ENCODE peak calls at places on chromosomes 4 and X, in seven cellular contexts. G, C, P, Y, U, A and X are unnamed samples. For H3K4me1, the result is how much of the 10 kb centered on the place peaks cover.

GRCh38 chrX:38754102-38754790 is 47.0 kb upstream of the MID1IP1 start:
- DNase-seq in G (peak), C (peak), P (peak), Y (peak), U (peak), A (no peak), X (peak)

GRCh38 chrX:37454537-37455285 is 105.5 kb downstream of the PRRG1 start:
- DNase-seq in G (no peak), C (peak), P (peak), Y (peak), U (no peak), A (no peak), X (no peak)

GRCh38 chr4:90425893-90426292 is 298.7 kb downstream of the CCSER1 start:
- DNase-seq in G (no peak), C (no peak), P (no peak), Y (no peak), U (no peak), A (no peak), X (no peak)

GRCh38 chrX:134764202-134764785 is 106.0 kb upstream of the PLAC1 start:
- DNase-seq in G (peak), C (peak), P (peak), Y (peak), U (no peak), A (no peak), X (peak)

GRCh38 chrX:17703201-17703600 is 34.1 kb upstream of the SCML1 start:
- DNase-seq in G (no peak), C (no peak), P (no peak), Y (peak), U (no peak), A (no peak), X (no peak)

GRCh38 chr4:71771613-71772012 is 12.3 kb downstream of the GC start:
- DNase-seq in G (no peak), C (no peak), P (no peak), Y (no peak), U (no peak), A (no peak), X (no peak)

GRCh38 chr4:87270144-87270543 is 49.7 kb upstream of the KLHL8 start:
- DNase-seq in G (peak), C (peak), P (peak), Y (peak), U (peak), A (no peak), X (peak)

GRCh38 chrX:2710496-2710895 is 19.4 kb downstream of the CD99 start:
- DNase-seq in G (peak), C (peak), P (no peak), Y (peak), U (peak), A (no peak), X (no peak)

GRCh38 chr4:126071346-126072333 is 756.9 kb downstream of the FAT4 start:
- DNase-seq in G (no peak), C (peak), P (peak), Y (peak), U (no peak), A (no peak), X (no peak)

GRCh38 chr4:146638801-146639351 is at the start of gene POU4F2:
- DNase-seq in G (peak), C (peak), P (peak), Y (no peak), U (no peak), A (no peak), X (no peak)

GRCh38 chr4:164648151-164648848 is 105.6 kb upstream of the SMIM31 start:
- DNase-seq in G (no peak), C (peak), P (no peak), Y (peak), U (no peak), A (no peak), X (no peak)

GRCh38 chrX:140983730-140984129 is 18.7 kb upstream of the SPANXB1 start:
- DNase-seq in G (no peak), C (no peak), P (no peak), Y (no peak), U (no peak), A (no peak), X (no peak)

GRCh38 chrX:127879585-127879984 is 172.6 kb downstream of the ACTRT1 start:
- DNase-seq in G (no peak), C (no peak), P (peak), Y (no peak), U (no peak), A (no peak), X (no peak)

GRCh38 chrX:7294483-7294882 is 146.5 kb upstream of the PUDP start:
- DNase-seq in G (no peak), C (peak), P (no peak), Y (no peak), U (no peak), A (no peak), X (no peak)

GRCh38 chrX:13890806-13891205 is 73.9 kb upstream of the GPM6B start:
- DNase-seq in G (no peak), C (no peak), P (no peak), Y (no peak), U (no peak), A (no peak), X (no peak)

GRCh38 chrX:42616981-42617380 is 161.0 kb downstream of the PPP1R2C start:
- DNase-seq in G (no peak), C (no peak), P (no peak), Y (no peak), U (no peak), A (no peak), X (no peak)

GRCh38 chr4:171186700-171187099 is 626.5 kb upstream of the GALNTL6 start:
- DNase-seq in G (peak), C (no peak), P (no peak), Y (no peak), U (no peak), A (no peak), X (no peak)

GRCh38 chrX:152735860-152736511 is 2.4 kb downstream of the MAGEA12 start:
- DNase-seq in G (no peak), C (no peak), P (no peak), Y (no peak), U (no peak), A (peak), X (no peak)

GRCh38 chrX:111869639-111870034 is 6.3 kb upstream of the TRPC5OS start:
- DNase-seq in G (peak), C (peak), P (peak), Y (peak), U (peak), A (no peak), X (peak)

GRCh38 chrX:95058815-95059214 is 1384.8 kb downstream of the FAM133A start:
- DNase-seq in G (no peak), C (peak), P (no peak), Y (peak), U (no peak), A (no peak), X (no peak)

GRCh38 chr4:1356181-1356998 is 9.4 kb downstream of the UVSSA start:
- DNase-seq in G (peak), C (peak), P (peak), Y (peak), U (peak), A (no peak), X (peak)

GRCh38 chrX:43882294-43882681 is at the start of gene MAOB:
- DNase-seq in G (peak), C (peak), P (no peak), Y (peak), U (peak), A (peak), X (no peak)

GRCh38 chr4:73869130-73870055 is at the start of gene CXCL1:
- DNase-seq in G (peak), C (peak), P (peak), Y (peak), U (no peak), A (peak), X (no peak)

GRCh38 chr4:25500626-25501318 is 123.7 kb downstream of the ANAPC4 start:
- DNase-seq in G (peak), C (no peak), P (no peak), Y (no peak), U (no peak), A (no peak), X (no peak)

GRCh38 chrX:83593634-83594294 is 85.7 kb downstream of the POU3F4 start:
- DNase-seq in G (no peak), C (no peak), P (no peak), Y (no peak), U (no peak), A (no peak), X (no peak)

GRCh38 chrX:70675284-70675683 is 230.6 kb downstream of the DLG3 start:
- DNase-seq in G (no peak), C (no peak), P (no peak), Y (no peak), U (no peak), A (no peak), X (no peak)

GRCh38 chrX:131918839-131919238 is 104.3 kb upstream of the STK26 start:
- DNase-seq in G (no peak), C (no peak), P (no peak), Y (peak), U (no peak), A (no peak), X (no peak)

GRCh38 chr4:51885371-51885770 is 42.4 kb downstream of the DCUN1D4 start:
- DNase-seq in G (peak), C (peak), P (peak), Y (no peak), U (peak), A (no peak), X (peak)

GRCh38 chrX:46788902-46789301 is 30.0 kb upstream of the SLC9A7 start:
- DNase-seq in G (peak), C (peak), P (no peak), Y (no peak), U (peak), A (no peak), X (no peak)

GRCh38 chr4:39541987-39542632 is 14.9 kb upstream of the UGDH start:
- DNase-seq in G (no peak), C (no peak), P (no peak), Y (no peak), U (no peak), A (no peak), X (no peak)

GRCh38 chr4:157992038-157992706 is 180.7 kb downstream of the GASK1B start:
- DNase-seq in G (peak), C (peak), P (peak), Y (peak), U (peak), A (no peak), X (peak)

DNA sequence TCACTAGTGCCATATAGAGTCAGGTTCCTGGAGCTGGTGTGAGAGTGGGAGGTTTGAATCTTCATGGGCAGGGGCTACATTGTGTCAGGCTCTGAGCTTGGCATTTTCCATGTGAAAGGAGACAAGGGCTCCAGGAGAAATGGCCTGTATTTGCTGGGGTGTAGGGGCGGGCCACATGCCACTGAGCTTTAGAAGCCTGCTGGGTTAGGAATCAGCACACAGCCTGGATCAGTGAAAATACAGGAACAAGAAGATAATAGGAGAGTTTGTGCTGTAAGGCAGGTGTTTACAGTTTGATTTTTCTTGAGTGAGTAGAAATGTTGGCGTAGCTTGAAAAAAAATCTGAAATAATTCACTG is 35.4 kb downstream of the TBC1D14 start:
- DNase-seq in G (peak), C (no peak), P (no peak), Y (no peak), U (no peak), A (no peak), X (no peak)
- H3K9ac ChIP-seq in G (no peak), C (no peak), P (no peak), Y (no peak), U (peak), A (peak), X (no peak)

GRCh38 chr4:135601351-135601750 is 1399.8 kb upstream of the PABPC4L start:
- DNase-seq in G (no peak), C (no peak), P (no peak), Y (no peak), U (no peak), A (no peak), X (no peak)
- H3K4me1 ChIP-seq in G (under half), C (under half), P (under half), Y (under half), U (under half), A (under half), X (under half)

DNA sequence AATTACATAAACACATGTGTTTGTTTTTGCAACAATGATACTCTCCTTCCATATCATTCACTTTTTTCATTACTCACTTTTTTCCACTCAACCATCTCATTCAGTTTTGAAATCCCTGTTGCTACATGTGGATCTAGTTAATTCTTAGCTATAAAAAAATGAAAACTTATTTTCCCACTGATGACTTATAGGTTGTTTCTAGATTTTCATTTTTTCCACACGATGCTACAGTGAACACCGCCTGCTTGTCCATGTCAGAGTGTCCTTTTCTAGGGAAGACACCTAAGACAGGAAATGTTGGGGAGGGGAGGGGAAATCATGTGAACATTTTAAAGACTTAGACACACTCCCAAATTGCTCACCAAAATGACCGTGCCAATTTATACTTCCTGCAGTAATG is 70.2 kb downstream of the SUPT20HL2 start:
- DNase-seq in G (no peak), C (peak), P (no peak), Y (no peak), U (no peak), A (no peak), X (no peak)
- H3K9ac ChIP-seq in G (no peak), C (peak), P (no peak), Y (no peak), U (no peak), A (no peak), X (peak)

GRCh38 chr4:153115322-153116100 is 88.7 kb upstream of the TRIM2 start:
- DNase-seq in G (no peak), C (peak), P (peak), Y (peak), U (no peak), A (no peak), X (peak)

GRCh38 chr4:153112071-153112460 is 92.2 kb upstream of the TRIM2 start:
- DNase-seq in G (no peak), C (no peak), P (no peak), Y (no peak), U (no peak), A (no peak), X (no peak)

GRCh38 chr4:153114771-153115321 is 89.4 kb upstream of the TRIM2 start:
- DNase-seq in G (no peak), C (peak), P (no peak), Y (peak), U (no peak), A (no peak), X (no peak)

GRCh38 chr4:153113061-153113837 is 91.0 kb upstream of the TRIM2 start:
- DNase-seq in G (no peak), C (peak), P (no peak), Y (no peak), U (no peak), A (no peak), X (no peak)

GRCh38 chr4:153113838-153114105 is 90.5 kb upstream of the TRIM2 start:
- DNase-seq in G (no peak), C (no peak), P (no peak), Y (no peak), U (no peak), A (no peak), X (no peak)
- H3K4me1 ChIP-seq in G (under half), C (under half), P (under half), Y (under half), U (under half), A (under half), X (under half)

GRCh38 chr4:2390780-2391490 is 27.5 kb downstream of the ZFYVE28 start:
- DNase-seq in G (no peak), C (no peak), P (no peak), Y (no peak), U (no peak), A (no peak), X (peak)

GRCh38 chr4:2395038-2395437 is 23.4 kb downstream of the ZFYVE28 start:
- DNase-seq in G (no peak), C (peak), P (no peak), Y (no peak), U (no peak), A (no peak), X (no peak)

GRCh38 chr4:2394544-2394943 is 23.9 kb downstream of the ZFYVE28 start:
- DNase-seq in G (no peak), C (no peak), P (no peak), Y (no peak), U (no peak), A (no peak), X (no peak)

GRCh38 chr4:2395584-2395983 is 22.9 kb downstream of the ZFYVE28 start:
- DNase-seq in G (no peak), C (no peak), P (no peak), Y (no peak), U (no peak), A (no peak), X (no peak)

DNA sequence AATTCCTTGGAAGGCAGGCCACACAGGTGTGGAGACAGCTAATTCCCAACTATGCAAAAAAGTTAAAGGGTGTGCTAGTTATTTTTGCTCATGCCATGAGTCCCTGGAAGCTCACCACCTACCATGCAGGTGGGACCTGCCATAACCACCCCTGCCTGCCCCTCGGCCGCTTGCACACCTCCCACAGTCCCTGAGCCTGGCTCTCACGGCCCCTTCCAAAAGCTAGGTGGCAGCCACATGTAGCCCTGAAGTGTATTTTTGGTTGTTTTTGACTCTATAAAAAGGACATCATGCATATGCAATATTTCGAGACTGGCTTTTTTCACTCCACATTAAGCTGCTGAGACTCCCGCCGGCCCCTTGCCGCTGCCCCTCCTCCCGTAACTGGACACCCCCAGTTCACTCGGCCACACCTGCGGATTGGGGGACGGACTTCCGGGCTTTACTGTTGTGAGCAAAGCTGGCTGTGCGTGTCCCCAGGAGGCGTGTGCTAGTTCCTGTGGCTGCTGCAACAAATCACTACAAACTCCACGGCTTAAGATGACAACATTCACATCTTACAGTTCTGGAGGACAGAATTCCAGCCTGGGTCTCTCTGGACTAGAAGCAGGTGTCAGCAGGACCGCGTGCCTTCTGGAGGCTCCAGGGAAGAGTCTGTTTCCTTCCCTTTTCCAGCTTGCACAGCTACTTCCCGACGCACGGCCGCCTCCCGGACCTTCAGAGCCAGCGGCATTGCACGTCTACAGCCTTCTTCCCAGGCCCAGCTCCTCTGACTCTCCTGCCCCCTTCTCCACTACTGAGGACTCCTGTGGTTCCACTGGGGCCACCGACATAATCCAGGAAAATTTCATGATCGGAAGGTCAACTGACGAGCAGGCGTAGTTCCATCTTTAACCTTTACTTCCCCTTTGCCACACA is 24.8 kb downstream of the ZFYVE28 start:
- DNase-seq in G (peak), C (no peak), P (no peak), Y (no peak), U (no peak), A (no peak), X (peak)
- H3K9ac ChIP-seq in G (no peak), C (no peak), P (no peak), Y (no peak), U (no peak), A (no peak), X (peak)

GRCh38 chr4:107832275-107832807 is 7.6 kb downstream of the SGMS2 start:
- DNase-seq in G (no peak), C (no peak), P (no peak), Y (no peak), U (no peak), A (no peak), X (no peak)
- H3K4me1 ChIP-seq in G (under half), C (under half), P (under half), Y (under half), U (under half), A (under half), X (under half)

DNA sequence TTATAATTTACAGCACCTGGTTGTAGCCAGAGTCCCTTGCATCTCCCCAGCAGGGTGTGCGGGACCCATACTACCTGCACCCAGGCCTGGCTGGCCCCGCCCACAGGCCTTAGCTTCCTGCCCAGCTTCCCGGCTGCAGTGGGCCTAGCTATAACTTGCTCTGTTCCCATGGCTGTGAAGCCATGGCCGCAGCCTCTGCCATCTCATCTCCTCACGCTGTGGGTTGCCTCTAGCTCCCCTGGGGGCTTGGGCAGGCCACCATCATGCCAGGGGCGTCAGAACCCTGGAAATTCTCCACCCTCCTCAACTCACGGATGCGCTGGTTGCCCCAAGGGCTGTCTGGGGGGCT is 26.1 kb upstream of the SORBS2 start:
- DNase-seq in G (no peak), C (no peak), P (no peak), Y (no peak), U (no peak), A (no peak), X (no peak)
- H3K9ac ChIP-seq in G (no peak), C (no peak), P (peak), Y (no peak), U (peak), A (no peak), X (no peak)

DNA sequence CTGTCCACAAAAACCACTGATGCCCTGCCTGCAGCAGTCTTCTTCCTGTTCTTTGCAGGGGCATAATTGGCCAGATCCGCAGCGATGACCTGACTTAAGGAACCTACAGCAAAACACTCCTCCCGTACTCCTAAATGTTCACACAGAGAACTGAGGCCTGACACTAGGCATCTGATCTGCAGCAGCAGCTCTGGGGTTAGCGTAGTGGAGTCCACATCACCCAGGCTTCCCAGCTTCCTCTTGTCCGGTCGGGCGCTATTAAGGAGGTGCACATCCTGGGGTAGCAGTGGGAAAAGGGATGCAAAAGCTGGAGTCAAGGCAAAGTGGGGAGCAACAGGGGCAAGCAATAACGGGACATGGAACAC is 758 bp downstream of the SCFD2 start:
- DNase-seq in G (peak), C (peak), P (no peak), Y (peak), U (no peak), A (no peak), X (peak)
- H3K4me1 ChIP-seq in G (under half), C (under half), P (under half), Y (under half), U (under half), A (under half), X (half or more)

DNA sequence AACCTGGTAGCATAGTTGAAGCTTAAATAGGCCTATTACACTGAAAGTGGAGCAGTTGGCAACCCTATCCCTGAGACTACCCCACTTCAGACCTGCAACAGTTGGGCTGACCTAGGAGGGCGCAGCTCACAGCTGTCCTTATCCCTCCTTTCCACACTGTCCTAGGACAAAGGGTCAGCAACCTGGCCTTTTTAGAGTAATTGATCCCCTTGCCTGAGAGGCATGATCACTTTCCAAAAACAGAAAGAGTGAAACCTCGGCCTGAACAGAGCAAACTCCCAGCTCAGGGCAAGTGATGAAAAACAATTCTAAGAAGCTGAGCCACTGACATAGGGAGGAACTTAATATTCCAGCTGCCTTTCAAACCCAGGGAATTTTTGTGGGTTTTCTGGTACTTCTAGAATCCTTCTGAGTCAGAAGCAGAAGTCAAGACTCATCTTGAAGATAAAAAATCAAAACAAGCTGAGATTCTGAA is 94.9 kb upstream of the MYOZ2 start:
- DNase-seq in G (peak), C (peak), P (no peak), Y (peak), U (no peak), A (no peak), X (no peak)
- H3K9ac ChIP-seq in G (no peak), C (peak), P (no peak), Y (peak), U (no peak), A (no peak), X (no peak)